ENCODE peak calls at places on chromosomes 12 and 14, in five cellular contexts. One of them, this sample, is unnamed. For H3K4me1, the result is how much of the 10 kb centered on the place peaks cover.

GRCh38 chr14:20630340-20631022 is 11.0 kb downstream of the OR6S1 start:
- DNase-seq in heart left ventricle: no peak
- DNase-seq in cardiac muscle cell: peak
- DNase-seq in Peyer's patch: no peak
- DNase-seq in prostate gland: peak
- DNase-seq in this sample: no peak

GRCh38 chr12:17778242-17778641 is 311.8 kb downstream of the RERGL start:
- DNase-seq in Peyer's patch: no peak
- DNase-seq in prostate gland: no peak
- DNase-seq in heart left ventricle: no peak
- DNase-seq in cardiac muscle cell: no peak
- DNase-seq in this sample: no peak

GRCh38 chr12:78183854-78184253 is 353.2 kb downstream of the NAV3 start:
- DNase-seq in cardiac muscle cell: no peak
- DNase-seq in heart left ventricle: no peak
- DNase-seq in prostate gland: no peak
- DNase-seq in Peyer's patch: no peak
- DNase-seq in this sample: no peak

GRCh38 chr12:113907446-113908180 is 58.5 kb downstream of the RBM19 start:
- DNase-seq in cardiac muscle cell: no peak
- DNase-seq in heart left ventricle: no peak
- DNase-seq in Peyer's patch: no peak
- DNase-seq in prostate gland: no peak
- DNase-seq in this sample: no peak

GRCh38 chr12:124440841-124441381 is 126.5 kb downstream of the NCOR2 start:
- DNase-seq in Peyer's patch: no peak
- DNase-seq in cardiac muscle cell: peak
- DNase-seq in heart left ventricle: no peak
- DNase-seq in prostate gland: peak
- DNase-seq in this sample: no peak

GRCh38 chr12:12408265-12408690 is 51.4 kb downstream of the BORCS5 start:
- DNase-seq in cardiac muscle cell: no peak
- DNase-seq in prostate gland: no peak
- DNase-seq in heart left ventricle: no peak
- DNase-seq in Peyer's patch: no peak
- DNase-seq in this sample: no peak

GRCh38 chr12:110896559-110896958 is 23.8 kb downstream of the MYL2 start:
- DNase-seq in Peyer's patch: no peak
- DNase-seq in prostate gland: peak
- DNase-seq in heart left ventricle: no peak
- DNase-seq in cardiac muscle cell: no peak
- DNase-seq in this sample: no peak

GRCh38 chr12:7100239-7100638 is 8.0 kb upstream of the C1R start:
- DNase-seq in cardiac muscle cell: no peak
- DNase-seq in heart left ventricle: no peak
- DNase-seq in Peyer's patch: no peak
- DNase-seq in prostate gland: no peak
- DNase-seq in this sample: no peak

GRCh38 chr14:71610797-71611196 is 321.4 kb upstream of the RGS6 start:
- DNase-seq in cardiac muscle cell: no peak
- DNase-seq in heart left ventricle: no peak
- DNase-seq in Peyer's patch: no peak
- DNase-seq in prostate gland: no peak
- DNase-seq in this sample: no peak

GRCh38 chr12:120438495-120439198 is 734 bp downstream of the COX6A1 start:
- DNase-seq in prostate gland: no peak
- DNase-seq in Peyer's patch: no peak
- DNase-seq in cardiac muscle cell: no peak
- DNase-seq in heart left ventricle: no peak
- DNase-seq in this sample: no peak

GRCh38 chr14:101444116-101444515 is 117.2 kb upstream of the DIO3 start:
- DNase-seq in heart left ventricle: no peak
- DNase-seq in Peyer's patch: no peak
- DNase-seq in prostate gland: no peak
- DNase-seq in cardiac muscle cell: no peak
- DNase-seq in this sample: no peak

GRCh38 chr12:103905730-103906349 is 24.4 kb upstream of the HSP90B1 start:
- DNase-seq in cardiac muscle cell: no peak
- DNase-seq in Peyer's patch: no peak
- DNase-seq in prostate gland: no peak
- DNase-seq in heart left ventricle: no peak
- DNase-seq in this sample: no peak

GRCh38 chr12:66403746-66404145 is 101.5 kb downstream of the HELB start:
- DNase-seq in heart left ventricle: no peak
- DNase-seq in prostate gland: peak
- DNase-seq in cardiac muscle cell: no peak
- DNase-seq in Peyer's patch: no peak
- DNase-seq in this sample: no peak

GRCh38 chr14:85531594-85532391 is 1.8 kb downstream of the FLRT2 start:
- DNase-seq in heart left ventricle: peak
- DNase-seq in Peyer's patch: no peak
- DNase-seq in cardiac muscle cell: peak
- DNase-seq in prostate gland: peak
- DNase-seq in this sample: no peak

GRCh38 chr12:116066381-116067230 is 210.9 kb downstream of the MED13L start:
- DNase-seq in heart left ventricle: peak
- DNase-seq in cardiac muscle cell: peak
- DNase-seq in prostate gland: no peak
- DNase-seq in Peyer's patch: peak
- DNase-seq in this sample: peak

GRCh38 chr12:12934556-12934955 is 17.4 kb downstream of the GPRC5D start:
- DNase-seq in cardiac muscle cell: no peak
- DNase-seq in prostate gland: no peak
- DNase-seq in Peyer's patch: no peak
- DNase-seq in heart left ventricle: no peak
- DNase-seq in this sample: no peak

GRCh38 chr14:105314287-105315185 is at the start of gene PACS2:
- DNase-seq in Peyer's patch: peak
- DNase-seq in prostate gland: peak
- DNase-seq in heart left ventricle: peak
- DNase-seq in cardiac muscle cell: peak
- DNase-seq in this sample: peak

GRCh38 chr12:45675534-45675933 is 54.0 kb upstream of the ARID2 start:
- DNase-seq in heart left ventricle: no peak
- DNase-seq in cardiac muscle cell: no peak
- DNase-seq in Peyer's patch: no peak
- DNase-seq in prostate gland: no peak
- DNase-seq in this sample: no peak

GRCh38 chr12:124928095-124928911 is 13.9 kb upstream of the UBC start:
- DNase-seq in Peyer's patch: peak
- DNase-seq in heart left ventricle: peak
- DNase-seq in prostate gland: peak
- DNase-seq in cardiac muscle cell: peak
- DNase-seq in this sample: no peak

GRCh38 chr12:13534645-13535398 is 338.3 kb downstream of the EMP1 start:
- DNase-seq in cardiac muscle cell: peak
- DNase-seq in prostate gland: peak
- DNase-seq in Peyer's patch: peak
- DNase-seq in heart left ventricle: peak
- DNase-seq in this sample: no peak

GRCh38 chr12:95473440-95473946 is 459 bp upstream of the METAP2 start:
- DNase-seq in Peyer's patch: peak
- DNase-seq in cardiac muscle cell: peak
- DNase-seq in heart left ventricle: no peak
- DNase-seq in prostate gland: peak
- DNase-seq in this sample: peak

GRCh38 chr12:105321125-105321524 is 9.4 kb upstream of the C12orf75 start:
- DNase-seq in heart left ventricle: no peak
- DNase-seq in prostate gland: no peak
- DNase-seq in Peyer's patch: no peak
- DNase-seq in cardiac muscle cell: no peak
- DNase-seq in this sample: no peak
- H3K4me1 ChIP-seq in heart left ventricle: under half
- H3K4me1 ChIP-seq in prostate gland: under half
- H3K4me1 ChIP-seq in Peyer's patch: under half
- H3K4me1 ChIP-seq in cardiac muscle cell: under half
- H3K4me1 ChIP-seq in this sample: under half

DNA sequence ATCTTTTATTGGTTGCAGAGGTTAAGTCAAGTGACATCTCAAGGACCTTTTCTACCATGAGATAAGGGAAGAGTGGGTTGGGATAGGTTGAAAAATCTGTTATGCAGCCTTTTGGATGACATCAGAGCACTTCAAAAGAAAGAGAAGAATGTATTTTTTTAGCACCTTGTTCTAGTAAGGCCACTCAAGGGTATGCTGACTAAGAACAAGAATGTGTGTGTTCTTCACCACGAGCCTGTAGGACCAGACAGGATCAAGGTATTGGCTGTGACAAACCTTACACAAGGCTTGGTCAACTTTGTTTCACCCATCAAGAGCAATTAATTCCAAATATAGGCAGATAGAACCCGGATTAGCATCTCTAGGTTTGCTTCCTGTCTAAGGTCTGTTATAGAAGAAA is 142.5 kb downstream of the SAMD4A start:
- DNase-seq in prostate gland: no peak
- DNase-seq in heart left ventricle: no peak
- DNase-seq in cardiac muscle cell: no peak
- DNase-seq in Peyer's patch: no peak
- DNase-seq in this sample: no peak
- H3K4me1 ChIP-seq in prostate gland: under half
- H3K4me1 ChIP-seq in heart left ventricle: half or more
- H3K4me1 ChIP-seq in cardiac muscle cell: under half
- H3K4me1 ChIP-seq in Peyer's patch: under half
- H3K4me1 ChIP-seq in this sample: under half

GRCh38 chr14:96274122-96274910 is 18.3 kb downstream of the BDKRB1 start:
- DNase-seq in cardiac muscle cell: peak
- DNase-seq in prostate gland: no peak
- DNase-seq in heart left ventricle: no peak
- DNase-seq in Peyer's patch: no peak
- DNase-seq in this sample: no peak

GRCh38 chr14:96272777-96273471 is 16.9 kb downstream of the BDKRB1 start:
- DNase-seq in heart left ventricle: no peak
- DNase-seq in cardiac muscle cell: no peak
- DNase-seq in Peyer's patch: no peak
- DNase-seq in prostate gland: no peak
- DNase-seq in this sample: no peak

GRCh38 chr14:96275182-96276112 is 19.4 kb downstream of the BDKRB1 start:
- DNase-seq in prostate gland: peak
- DNase-seq in cardiac muscle cell: peak
- DNase-seq in heart left ventricle: peak
- DNase-seq in Peyer's patch: peak
- DNase-seq in this sample: peak

GRCh38 chr14:96271421-96271762 is 15.4 kb downstream of the BDKRB1 start:
- DNase-seq in prostate gland: no peak
- DNase-seq in heart left ventricle: no peak
- DNase-seq in Peyer's patch: no peak
- DNase-seq in cardiac muscle cell: no peak
- DNase-seq in this sample: no peak

GRCh38 chr14:96273629-96274028 is 17.6 kb downstream of the BDKRB1 start:
- DNase-seq in heart left ventricle: no peak
- DNase-seq in Peyer's patch: no peak
- DNase-seq in prostate gland: no peak
- DNase-seq in cardiac muscle cell: no peak
- DNase-seq in this sample: no peak
- H3K4me1 ChIP-seq in heart left ventricle: under half
- H3K4me1 ChIP-seq in Peyer's patch: under half
- H3K4me1 ChIP-seq in prostate gland: under half
- H3K4me1 ChIP-seq in cardiac muscle cell: under half
- H3K4me1 ChIP-seq in this sample: under half

GRCh38 chr12:53062977-53063707 is 13.3 kb downstream of the TNS2 start:
- DNase-seq in cardiac muscle cell: peak
- DNase-seq in heart left ventricle: no peak
- DNase-seq in prostate gland: no peak
- DNase-seq in Peyer's patch: no peak
- DNase-seq in this sample: no peak
- H3K4me1 ChIP-seq in cardiac muscle cell: under half
- H3K4me1 ChIP-seq in heart left ventricle: half or more
- H3K4me1 ChIP-seq in prostate gland: under half
- H3K4me1 ChIP-seq in Peyer's patch: under half
- H3K4me1 ChIP-seq in this sample: under half

DNA sequence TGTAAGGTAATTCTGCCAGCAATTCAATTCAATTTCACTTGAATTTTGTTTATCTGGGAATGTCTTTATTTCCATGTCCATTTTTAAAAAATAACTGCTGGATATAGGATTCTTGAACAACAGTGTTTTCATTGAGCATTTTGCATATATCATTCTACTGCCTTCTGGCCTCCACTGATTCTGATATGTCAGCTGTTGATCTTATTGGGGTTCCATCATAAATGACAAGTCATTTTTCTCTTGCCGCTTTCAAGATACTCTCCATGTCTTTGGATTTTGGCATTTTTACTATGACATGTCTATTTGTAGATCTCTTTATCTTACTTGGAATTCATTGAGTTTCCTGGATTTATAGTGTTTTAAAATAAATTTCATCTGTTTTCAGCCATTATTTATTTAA is 180.5 kb upstream of the LMNTD1 start:
- DNase-seq in heart left ventricle: no peak
- DNase-seq in Peyer's patch: no peak
- DNase-seq in prostate gland: no peak
- DNase-seq in cardiac muscle cell: no peak
- DNase-seq in this sample: no peak
- H3K4me1 ChIP-seq in heart left ventricle: under half
- H3K4me1 ChIP-seq in Peyer's patch: under half
- H3K4me1 ChIP-seq in prostate gland: under half
- H3K4me1 ChIP-seq in cardiac muscle cell: under half
- H3K4me1 ChIP-seq in this sample: under half

DNA sequence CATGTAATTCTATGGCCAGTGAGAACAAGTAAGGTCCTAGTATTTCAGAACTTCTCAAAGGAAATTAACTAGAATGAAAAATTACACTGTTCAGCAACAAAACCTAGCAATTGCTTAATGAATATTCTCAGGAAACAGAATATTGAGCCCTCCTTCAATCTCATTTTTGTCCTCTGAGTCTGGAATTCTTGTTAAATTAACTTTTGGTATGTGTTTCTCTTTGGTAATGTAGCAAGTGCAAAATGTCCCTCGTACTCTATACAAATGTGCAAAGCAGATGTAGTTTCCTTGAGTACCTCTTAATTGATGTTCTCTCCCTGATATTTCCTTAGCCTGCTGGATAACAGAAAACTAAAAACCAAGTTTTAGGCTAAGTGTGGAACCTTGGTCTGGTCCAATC is 190.8 kb upstream of the CNOT2 start:
- DNase-seq in prostate gland: no peak
- DNase-seq in heart left ventricle: no peak
- DNase-seq in Peyer's patch: no peak
- DNase-seq in cardiac muscle cell: no peak
- DNase-seq in this sample: no peak
- H3K4me1 ChIP-seq in prostate gland: under half
- H3K4me1 ChIP-seq in heart left ventricle: under half
- H3K4me1 ChIP-seq in Peyer's patch: under half
- H3K4me1 ChIP-seq in cardiac muscle cell: under half
- H3K4me1 ChIP-seq in this sample: under half

GRCh38 chr14:103558071-103558882 is 4.2 kb downstream of the BAG5 start:
- DNase-seq in Peyer's patch: no peak
- DNase-seq in cardiac muscle cell: peak
- DNase-seq in heart left ventricle: no peak
- DNase-seq in prostate gland: no peak
- DNase-seq in this sample: no peak
- H3K4me1 ChIP-seq in Peyer's patch: under half
- H3K4me1 ChIP-seq in cardiac muscle cell: under half
- H3K4me1 ChIP-seq in heart left ventricle: half or more
- H3K4me1 ChIP-seq in prostate gland: under half
- H3K4me1 ChIP-seq in this sample: under half